ENCODE peak calls at places on chromosomes 12 and 14, in six cellular contexts. M is K562, P is stomach, C is A549, Q is ovary, J is transverse colon. A is an unnamed sample.

GRCh38 chr14:24915958-24916595 is 133.9 kb downstream of the STXBP6 start:
- DNase-seq in M (no peak), P (no peak), C (no peak), Q (no peak), J (no peak), A (no peak)

GRCh38 chr12:104620761-104621531 is 164.2 kb downstream of the CHST11 start:
- DNase-seq in C (no peak), Q (no peak), M (no peak), P (no peak), J (no peak), A (no peak)

GRCh38 chr14:103535891-103536565 is 7.0 kb downstream of the TRMT61A start:
- DNase-seq in Q (no peak), M (no peak), J (no peak), C (no peak), P (no peak), A (peak; percentile 68)

GRCh38 chr12:53298154-53298553 is 1.3 kb upstream of the MYG1 start:
- DNase-seq in M (no peak), J (no peak), Q (no peak), P (no peak), C (no peak), A (no peak)

GRCh38 chr12:110424237-110424636 is 20.7 kb upstream of the ANAPC7 start:
- DNase-seq in C (peak; percentile 24), J (no peak), P (no peak), Q (no peak), M (no peak), A (no peak)

GRCh38 chr12:26770239-26771070 is 62.5 kb downstream of the ITPR2 start:
- DNase-seq in M (no peak), P (no peak), Q (no peak), C (no peak), J (no peak), A (no peak)

GRCh38 chr12:122086641-122087285 is 8.2 kb downstream of the MLXIP start:
- DNase-seq in J (no peak), C (no peak), M (no peak), P (no peak), Q (no peak), A (peak; percentile 66)

GRCh38 chr14:104735830-104736642 is 12.0 kb downstream of the ADSS1 start:
- DNase-seq in Q (peak; percentile 62), P (peak; percentile 87), C (no peak), J (peak; percentile 48), M (no peak), A (peak; percentile 92)

GRCh38 chr14:51716610-51717009 is 64.9 kb downstream of the FRMD6 start:
- DNase-seq in P (no peak), Q (no peak), M (no peak), J (no peak), C (no peak), A (no peak)

DNA sequence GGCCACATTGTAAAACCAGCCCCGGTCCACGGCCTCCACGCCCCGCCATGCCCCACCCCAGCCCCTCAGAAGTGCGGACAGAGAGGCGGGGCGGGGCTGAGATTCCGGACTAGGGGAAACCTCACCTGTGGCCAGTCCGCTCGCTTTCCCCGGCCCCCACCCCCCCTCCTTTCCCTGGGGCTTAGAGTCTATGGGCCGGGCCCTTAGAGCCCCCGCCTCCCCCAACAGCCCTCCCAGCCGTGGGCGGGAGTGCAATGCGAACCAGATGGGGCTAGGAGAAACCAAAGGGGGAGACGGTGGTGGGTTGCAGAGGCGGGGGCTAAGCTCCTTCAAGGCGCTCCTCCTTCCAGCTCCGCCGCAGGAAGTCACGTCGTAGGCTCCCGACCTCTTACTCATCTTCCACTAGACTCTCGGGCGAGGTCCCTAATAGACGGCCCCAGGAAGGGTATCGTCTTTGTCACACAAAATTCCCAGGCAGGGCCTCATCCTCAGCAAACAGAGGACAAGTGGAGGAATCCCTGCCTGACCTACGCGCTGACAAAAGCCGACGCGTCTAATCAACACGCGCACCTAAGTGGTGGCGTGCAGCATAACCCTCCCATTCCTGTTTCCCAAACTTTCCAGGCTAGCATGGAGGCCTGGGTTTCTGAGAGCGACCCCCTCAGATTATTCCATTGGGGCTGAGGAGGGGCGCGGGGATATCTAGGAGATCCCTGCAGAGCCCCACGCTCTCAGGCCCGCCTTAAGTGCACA is 1.0 kb upstream of the NAB2 start:
- DNase-seq in C (peak; percentile 94), Q (peak; percentile 94), J (peak; percentile 88), M (peak; percentile 81), P (peak; percentile 86), A (peak; percentile 98)
- TF ChIP-seq POLR2A in C (peak; percentile 39), Q (peak; percentile 35), J (peak; percentile 46), M (peak; percentile 84), P (no peak), A (peak; percentile 46)

DNA sequence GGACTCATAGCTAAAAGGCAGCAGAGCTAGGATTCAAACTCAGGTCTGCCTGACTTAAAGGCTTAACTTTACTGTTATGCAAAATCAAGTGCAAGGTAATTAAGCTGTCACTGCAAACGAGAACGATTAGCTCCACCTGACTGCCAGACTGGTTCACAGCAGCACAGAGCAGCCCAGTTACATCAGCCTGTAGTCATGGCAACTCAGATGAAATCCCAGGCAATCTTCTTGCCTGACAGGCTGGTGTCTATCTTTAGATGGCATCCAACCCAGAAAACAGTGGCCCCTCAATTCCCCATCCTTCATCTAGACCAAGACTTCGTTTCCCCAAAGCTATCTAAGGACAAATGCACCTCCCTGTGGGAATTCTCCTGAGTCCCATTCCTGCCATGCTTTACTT is 77.3 kb upstream of the ACTN1 start:
- DNase-seq in M (no peak), C (no peak), Q (no peak), P (no peak), J (no peak), A (no peak)
- TF ChIP-seq EP300 in M (peak; percentile 66), C (no peak), Q (no peak), P (no peak), J (no peak), A (no peak)

GRCh38 chr12:68815232-68815927 is 7.4 kb downstream of the MDM2 start:
- DNase-seq in C (no peak), M (no peak), J (no peak), P (no peak), Q (no peak), A (no peak)

GRCh38 chr12:68814490-68815231 is 6.7 kb downstream of the MDM2 start:
- DNase-seq in J (no peak), C (no peak), Q (no peak), P (no peak), M (no peak), A (no peak)

GRCh38 chr12:68813242-68813593 is 5.2 kb downstream of the MDM2 start:
- DNase-seq in C (no peak), Q (no peak), P (no peak), J (no peak), M (no peak), A (no peak)

GRCh38 chr12:68812553-68813241 is 4.7 kb downstream of the MDM2 start:
- DNase-seq in C (no peak), Q (no peak), P (no peak), J (no peak), M (no peak), A (peak; percentile 18)

DNA sequence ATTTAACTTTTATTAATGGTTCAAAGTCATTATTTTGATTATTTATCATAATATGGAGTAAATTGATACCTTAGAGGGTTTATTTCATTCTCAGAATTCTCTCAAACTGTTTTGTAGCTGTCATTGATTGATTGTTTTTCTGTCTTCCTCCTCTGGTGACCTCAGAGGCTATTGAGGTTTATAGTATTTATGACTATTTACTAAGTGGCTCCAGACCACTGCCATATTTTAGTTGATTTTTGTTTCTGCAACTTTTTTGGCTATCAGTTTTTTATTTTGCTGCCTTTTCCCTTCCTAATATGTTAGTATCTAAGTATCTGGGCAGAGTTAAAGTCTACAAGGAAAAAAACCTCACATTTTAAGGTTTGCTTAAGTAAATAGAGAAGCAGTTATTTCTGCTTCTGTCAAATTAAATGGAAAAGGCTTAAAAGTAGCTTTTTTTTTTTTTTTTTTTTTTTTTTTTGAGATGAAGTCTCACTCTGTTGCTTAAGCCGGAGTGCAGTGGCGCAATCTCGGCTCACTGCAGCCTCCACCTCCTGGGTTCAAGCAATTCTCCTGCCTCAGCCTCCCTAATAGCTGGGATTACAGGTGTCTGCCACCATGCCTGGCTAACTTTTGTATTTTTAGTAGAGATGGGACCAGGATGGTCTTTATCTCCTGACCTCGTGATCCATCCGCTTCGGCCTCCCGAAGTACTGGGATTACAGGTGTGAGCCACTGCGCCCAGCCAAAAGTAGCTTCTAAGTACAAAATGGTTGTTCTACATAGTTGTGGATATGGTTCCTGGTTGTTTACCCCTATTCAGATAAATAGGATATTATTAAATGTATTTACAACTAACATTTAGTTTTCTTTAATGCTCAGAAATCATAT is 8.2 kb downstream of the MDM2 start:
- DNase-seq in M (no peak), Q (no peak), P (no peak), J (no peak), C (no peak), A (no peak)
- TF ChIP-seq POLR2A in M (no peak), Q (no peak), P (no peak), J (no peak), C (no peak), A (no peak)

DNA sequence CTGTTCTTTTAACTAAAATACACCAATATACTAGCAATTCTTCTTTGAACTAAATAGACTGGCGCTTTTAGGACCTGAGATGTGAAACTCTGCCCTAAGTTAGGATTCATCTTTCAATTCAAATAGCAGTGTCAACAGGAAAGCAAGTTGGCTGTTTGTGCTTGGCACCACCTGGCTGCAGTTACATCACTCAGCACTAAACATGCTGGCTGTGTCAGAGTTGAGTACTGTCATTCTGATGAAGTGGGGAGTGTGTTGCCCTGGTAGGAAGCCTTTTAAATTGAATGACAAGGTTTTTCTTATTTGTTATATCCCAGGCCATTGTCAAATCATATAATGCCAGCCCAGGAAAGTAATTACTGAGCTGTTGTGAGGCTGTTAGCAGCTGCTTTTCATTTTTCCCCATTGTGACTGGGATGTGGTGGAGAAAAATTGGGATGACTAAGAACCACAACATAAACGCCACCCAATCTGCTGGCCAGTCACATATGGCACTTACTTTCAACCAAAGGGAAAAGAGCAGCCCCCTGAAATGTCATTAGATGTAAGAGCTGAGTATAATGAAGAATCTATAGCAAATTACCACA is 106.5 kb upstream of the PRKD1 start:
- DNase-seq in P (no peak), C (no peak), J (no peak), Q (no peak), M (no peak), A (no peak)
- TF ChIP-seq EP300 in P (no peak), C (no peak), J (no peak), Q (no peak), M (no peak), A (no peak)

DNA sequence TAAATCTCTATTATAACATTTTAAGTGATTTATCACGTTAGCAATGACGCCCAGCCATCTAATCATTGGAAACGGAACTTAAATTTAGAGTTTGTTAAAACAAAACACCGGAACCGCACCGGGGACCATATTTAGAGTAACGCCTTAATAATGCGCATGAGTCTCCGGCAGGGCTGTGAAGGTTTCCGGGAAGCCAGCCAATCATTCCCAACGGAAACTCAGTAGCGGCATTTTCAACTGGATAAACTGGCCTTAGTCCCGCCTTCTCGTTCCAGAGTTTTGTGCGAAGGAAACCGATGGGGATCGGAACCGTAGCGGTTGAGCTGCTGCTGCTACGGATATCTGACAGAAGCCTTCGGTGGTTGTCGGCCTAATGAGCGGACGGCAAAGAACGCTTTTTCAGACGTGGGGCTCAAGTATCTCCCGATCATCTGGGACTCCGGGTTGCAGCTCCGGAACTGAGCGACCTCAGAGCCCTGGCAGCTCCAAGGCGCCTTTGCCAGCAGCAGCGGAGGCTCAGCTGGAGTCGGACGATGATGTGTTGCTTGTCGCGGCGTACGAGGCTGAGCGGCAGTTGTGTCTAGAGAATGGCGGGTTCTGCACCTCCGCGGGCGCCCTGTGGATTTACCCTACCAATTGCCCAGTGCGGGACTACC is at the start of gene FANCM:
- DNase-seq in Q (peak; percentile 95), M (peak; percentile 74), J (peak; percentile 93), P (peak; percentile 96), C (peak; percentile 98), A (peak; percentile 97)
- TF ChIP-seq POLR2A in Q (no peak), M (peak; percentile 83), J (no peak), P (no peak), C (peak; percentile 57), A (no peak)

GRCh38 chr12:94534761-94535613 is 75.3 kb upstream of the CEP83 start:
- DNase-seq in M (no peak), Q (no peak), J (no peak), P (no peak), C (no peak), A (no peak)
- TF ChIP-seq EP300 in M (no peak), Q (no peak), J (no peak), P (no peak), C (no peak), A (no peak)